ENCODE peak calls at places on chromosomes 11 and 22, in nine cellular contexts. T, R, E, N, Y, V, U, Z and M are unnamed samples.

GRCh38 chr11:76599041-76600013 is 71.2 kb downstream of the LRRC32 start:
- DNase-seq in T (no peak), R (no peak), E (no peak), N (peak), Y (no peak), V (no peak), U (peak), Z (no peak), M (no peak)

GRCh38 chr11:129643031-129643721 is 172.5 kb upstream of the TMEM45B start:
- DNase-seq in T (peak), R (no peak), E (no peak), N (peak), Y (no peak), V (no peak), U (no peak), Z (peak), M (peak)

GRCh38 chr11:61750631-61751273 is 1.7 kb upstream of the MYRF start:
- DNase-seq in T (no peak), R (no peak), E (no peak), N (no peak), Y (no peak), V (no peak), U (no peak), Z (no peak), M (no peak)

GRCh38 chr11:92854952-92855351 is 114.5 kb upstream of the MTNR1B start:
- DNase-seq in T (no peak), R (no peak), E (no peak), N (no peak), Y (no peak), V (no peak), U (no peak), Z (no peak), M (no peak)

GRCh38 chr11:127966821-127967220 is 620.5 kb downstream of the ETS1 start:
- DNase-seq in T (no peak), R (no peak), E (no peak), N (no peak), Y (no peak), V (no peak), U (no peak), Z (no peak), M (no peak)

GRCh38 chr22:25395915-25396314 is 168.6 kb upstream of the GRK3 start:
- DNase-seq in T (no peak), R (no peak), E (no peak), N (no peak), Y (no peak), V (no peak), U (no peak), Z (no peak), M (no peak)

GRCh38 chr11:115168229-115168671 is 336.0 kb downstream of the CADM1 start:
- DNase-seq in T (peak), R (no peak), E (no peak), N (no peak), Y (no peak), V (no peak), U (no peak), Z (no peak), M (peak)

GRCh38 chr11:75400110-75400865 is 970 bp downstream of the RPS3 start:
- DNase-seq in T (no peak), R (no peak), E (no peak), N (no peak), Y (no peak), V (no peak), U (no peak), Z (peak), M (no peak)

GRCh38 chr11:4539603-4540219 is 5.3 kb upstream of the OR52M1 start:
- DNase-seq in T (peak), R (no peak), E (peak), N (peak), Y (peak), V (peak), U (peak), Z (peak), M (peak)

GRCh38 chr11:6608011-6608410 is 4.0 kb downstream of the TAF10 start:
- DNase-seq in T (no peak), R (no peak), E (no peak), N (no peak), Y (no peak), V (no peak), U (no peak), Z (no peak), M (no peak)

GRCh38 chr11:67442504-67443398 is 525 bp downstream of the CORO1B start:
- DNase-seq in T (no peak), R (no peak), E (no peak), N (no peak), Y (no peak), V (no peak), U (no peak), Z (peak), M (peak)

GRCh38 chr22:36461665-36462474 is 19.6 kb downstream of the TXN2 start:
- DNase-seq in T (peak), R (no peak), E (no peak), N (peak), Y (no peak), V (no peak), U (peak), Z (no peak), M (peak)

GRCh38 chr11:82080160-82080559 is 653.5 kb downstream of the FAM181B start:
- DNase-seq in T (no peak), R (no peak), E (no peak), N (peak), Y (no peak), V (no peak), U (no peak), Z (no peak), M (no peak)

GRCh38 chr11:126318642-126319373 is 14.9 kb downstream of the DCPS start:
- DNase-seq in T (peak), R (no peak), E (no peak), N (peak), Y (peak), V (no peak), U (no peak), Z (peak), M (peak)

GRCh38 chr11:6602096-6602940 is 1.1 kb downstream of the RRP8 start:
- DNase-seq in T (no peak), R (no peak), E (no peak), N (no peak), Y (no peak), V (no peak), U (no peak), Z (no peak), M (no peak)

GRCh38 chr11:65208785-65209710 is 27.3 kb downstream of the CAPN1 start:
- DNase-seq in T (no peak), R (no peak), E (no peak), N (no peak), Y (no peak), V (no peak), U (no peak), Z (no peak), M (no peak)

GRCh38 chr22:37068859-37069258 is 17.3 kb downstream of the KCTD17 start:
- DNase-seq in T (no peak), R (no peak), E (no peak), N (no peak), Y (no peak), V (no peak), U (peak), Z (peak), M (no peak)

GRCh38 chr11:62725686-62726085 is 1.6 kb downstream of the HNRNPUL2 start:
- DNase-seq in T (no peak), R (no peak), E (no peak), N (no peak), Y (no peak), V (no peak), U (peak), Z (no peak), M (no peak)

GRCh38 chr22:29988719-29989118 is 91.5 kb upstream of the HORMAD2 start:
- DNase-seq in T (no peak), R (no peak), E (no peak), N (no peak), Y (no peak), V (no peak), U (no peak), Z (no peak), M (no peak)

GRCh38 chr11:68927280-68928107 is 23.8 kb downstream of the IGHMBP2 start:
- DNase-seq in T (no peak), R (no peak), E (no peak), N (no peak), Y (peak), V (no peak), U (no peak), Z (no peak), M (no peak)

GRCh38 chr22:50727678-50728522 is 10.1 kb upstream of the ACR start:
- DNase-seq in T (no peak), R (no peak), E (no peak), N (no peak), Y (no peak), V (no peak), U (no peak), Z (no peak), M (no peak)

GRCh38 chr11:110085255-110085838 is 7.8 kb upstream of the ZC3H12C start:
- DNase-seq in T (no peak), R (no peak), E (no peak), N (no peak), Y (no peak), V (no peak), U (no peak), Z (no peak), M (no peak)

GRCh38 chr11:115887316-115887715 is 383.1 kb upstream of the CADM1 start:
- DNase-seq in T (no peak), R (no peak), E (no peak), N (no peak), Y (no peak), V (no peak), U (no peak), Z (no peak), M (no peak)

GRCh38 chr11:47987781-47988180 is 7.4 kb downstream of the PTPRJ start:
- DNase-seq in T (no peak), R (no peak), E (no peak), N (no peak), Y (no peak), V (no peak), U (no peak), Z (no peak), M (no peak)

GRCh38 chr11:74339619-74340018 is 28.2 kb upstream of the P4HA3 start:
- DNase-seq in T (no peak), R (no peak), E (no peak), N (no peak), Y (no peak), V (no peak), U (no peak), Z (no peak), M (no peak)

GRCh38 chr11:112509300-112509699 is 248.6 kb upstream of the PLET1 start:
- DNase-seq in T (no peak), R (no peak), E (no peak), N (no peak), Y (no peak), V (no peak), U (no peak), Z (no peak), M (no peak)

GRCh38 chr22:49849161-49850020 is 4.3 kb upstream of the ZBED4 start:
- DNase-seq in T (no peak), R (no peak), E (no peak), N (no peak), Y (no peak), V (no peak), U (no peak), Z (no peak), M (no peak)

GRCh38 chr11:10285148-10285802 is 8.7 kb downstream of the SBF2 start:
- DNase-seq in T (no peak), R (no peak), E (no peak), N (no peak), Y (no peak), V (no peak), U (no peak), Z (no peak), M (no peak)

GRCh38 chr22:49958462-49958921 is 2.1 kb upstream of the PIM3 start:
- DNase-seq in T (no peak), R (no peak), E (no peak), N (no peak), Y (no peak), V (no peak), U (no peak), Z (no peak), M (no peak)

GRCh38 chr11:11663907-11664306 is 42.1 kb upstream of the GALNT18 start:
- DNase-seq in T (no peak), R (no peak), E (no peak), N (no peak), Y (no peak), V (no peak), U (no peak), Z (no peak), M (no peak)

GRCh38 chr11:2724653-2725366 is 25.0 kb upstream of the KCNQ1OT1 start:
- DNase-seq in T (no peak), R (no peak), E (no peak), N (no peak), Y (no peak), V (no peak), U (no peak), Z (no peak), M (peak)

GRCh38 chr11:91011503-91011902 is 788.7 kb upstream of the CHORDC1 start:
- DNase-seq in T (no peak), R (no peak), E (no peak), N (no peak), Y (no peak), V (no peak), U (no peak), Z (no peak), M (no peak)

GRCh38 chr22:24697671-24698082 is 76.8 kb downstream of the PIWIL3 start:
- DNase-seq in T (no peak), R (no peak), E (no peak), N (no peak), Y (no peak), V (no peak), U (no peak), Z (no peak), M (no peak)

GRCh38 chr11:11250470-11250869 is 102.6 kb downstream of the CSNK2A3 start:
- DNase-seq in T (peak), R (no peak), E (no peak), N (no peak), Y (no peak), V (no peak), U (no peak), Z (no peak), M (peak)

GRCh38 chr11:128180446-128181089 is 406.8 kb downstream of the ETS1 start:
- DNase-seq in T (peak), R (no peak), E (no peak), N (peak), Y (no peak), V (no peak), U (no peak), Z (no peak), M (peak)

GRCh38 chr11:62831520-62832345 is at the start of gene STX5:
- DNase-seq in T (peak), R (peak), E (peak), N (peak), Y (peak), V (peak), U (peak), Z (peak), M (peak)